ENCODE peak calls at places on chromosome 16, in ten cellular contexts. H, S, R, Y, W, B, O, E, K and A are unnamed samples. For H3K27me3, the result is how much of the 10 kb centered on the place peaks cover.

GRCh38 chr16:84680843-84681629 is 18.8 kb upstream of the USP10 start:
- DNase-seq in H (no peak), S (no peak), R (no peak), Y (no peak), W (no peak), B (no peak), O (no peak), E (no peak), K (no peak), A (no peak)

GRCh38 chr16:27254262-27254811 is 14.2 kb downstream of the NSMCE1 start:
- DNase-seq in H (no peak), S (no peak), R (no peak), Y (no peak), W (no peak), B (no peak), O (no peak), E (no peak), K (no peak), A (no peak)

GRCh38 chr16:63461248-63461841 is 1425.1 kb upstream of the CDH8 start:
- DNase-seq in H (no peak), S (peak), R (no peak), Y (no peak), W (no peak), B (no peak), O (peak), E (no peak), K (no peak), A (no peak)

GRCh38 chr16:78146807-78147206 is 47.4 kb downstream of the WWOX start:
- DNase-seq in H (no peak), S (no peak), R (no peak), Y (no peak), W (no peak), B (no peak), O (no peak), E (no peak), K (no peak), A (no peak)

GRCh38 chr16:55136356-55136755 is 187.6 kb upstream of the IRX6 start:
- DNase-seq in H (no peak), S (no peak), R (no peak), Y (no peak), W (no peak), B (no peak), O (no peak), E (no peak), K (no peak), A (no peak)

GRCh38 chr16:66416981-66417700 is 10.0 kb upstream of the BEAN1 start:
- DNase-seq in H (no peak), S (no peak), R (no peak), Y (no peak), W (no peak), B (no peak), O (no peak), E (no peak), K (no peak), A (no peak)

GRCh38 chr16:89412811-89413210 is 77.5 kb downstream of the ANKRD11 start:
- DNase-seq in H (no peak), S (peak), R (no peak), Y (peak), W (no peak), B (peak), O (peak), E (no peak), K (no peak), A (no peak)

GRCh38 chr16:22955461-22956145 is 141.6 kb downstream of the HS3ST2 start:
- DNase-seq in H (no peak), S (no peak), R (no peak), Y (no peak), W (no peak), B (no peak), O (no peak), E (no peak), K (no peak), A (no peak)

GRCh38 chr16:84735846-84736586 is 36.2 kb downstream of the USP10 start:
- DNase-seq in H (peak), S (no peak), R (no peak), Y (peak), W (peak), B (no peak), O (no peak), E (no peak), K (no peak), A (no peak)

GRCh38 chr16:77298638-77299360 is 99.6 kb downstream of the SYCE1L start:
- DNase-seq in H (no peak), S (no peak), R (no peak), Y (no peak), W (no peak), B (no peak), O (peak), E (no peak), K (no peak), A (no peak)

GRCh38 chr16:85430523-85431381 is 182.4 kb upstream of the GSE1 start:
- DNase-seq in H (no peak), S (no peak), R (peak), Y (no peak), W (no peak), B (no peak), O (peak), E (no peak), K (peak), A (peak)

GRCh38 chr16:85490971-85491771 is 122.0 kb upstream of the GSE1 start:
- DNase-seq in H (peak), S (peak), R (no peak), Y (no peak), W (peak), B (no peak), O (peak), E (no peak), K (no peak), A (no peak)

GRCh38 chr16:78973041-78973440 is 627.5 kb downstream of the MAF start:
- DNase-seq in H (no peak), S (no peak), R (no peak), Y (no peak), W (no peak), B (no peak), O (no peak), E (no peak), K (no peak), A (no peak)

GRCh38 chr16:89595330-89596060 is 17.9 kb upstream of the DPEP1 start:
- DNase-seq in H (no peak), S (no peak), R (no peak), Y (no peak), W (no peak), B (no peak), O (no peak), E (no peak), K (no peak), A (no peak)

GRCh38 chr16:1528921-1529537 is 4.4 kb upstream of the TMEM204 start:
- DNase-seq in H (no peak), S (no peak), R (no peak), Y (no peak), W (no peak), B (no peak), O (no peak), E (no peak), K (no peak), A (no peak)
- H3K27me3 ChIP-seq in H (under half), S (under half), R (under half), Y (under half), W (under half), B (under half), O (under half), E (under half), K (under half), A (under half)

GRCh38 chr16:8818499-8819270 is 21.0 kb downstream of the PMM2 start:
- DNase-seq in H (no peak), S (no peak), R (no peak), Y (no peak), W (no peak), B (no peak), O (peak), E (no peak), K (no peak), A (no peak)
- H3K27me3 ChIP-seq in H (under half), S (under half), R (under half), Y (under half), W (under half), B (under half), O (under half), E (under half), K (under half), A (under half)

DNA sequence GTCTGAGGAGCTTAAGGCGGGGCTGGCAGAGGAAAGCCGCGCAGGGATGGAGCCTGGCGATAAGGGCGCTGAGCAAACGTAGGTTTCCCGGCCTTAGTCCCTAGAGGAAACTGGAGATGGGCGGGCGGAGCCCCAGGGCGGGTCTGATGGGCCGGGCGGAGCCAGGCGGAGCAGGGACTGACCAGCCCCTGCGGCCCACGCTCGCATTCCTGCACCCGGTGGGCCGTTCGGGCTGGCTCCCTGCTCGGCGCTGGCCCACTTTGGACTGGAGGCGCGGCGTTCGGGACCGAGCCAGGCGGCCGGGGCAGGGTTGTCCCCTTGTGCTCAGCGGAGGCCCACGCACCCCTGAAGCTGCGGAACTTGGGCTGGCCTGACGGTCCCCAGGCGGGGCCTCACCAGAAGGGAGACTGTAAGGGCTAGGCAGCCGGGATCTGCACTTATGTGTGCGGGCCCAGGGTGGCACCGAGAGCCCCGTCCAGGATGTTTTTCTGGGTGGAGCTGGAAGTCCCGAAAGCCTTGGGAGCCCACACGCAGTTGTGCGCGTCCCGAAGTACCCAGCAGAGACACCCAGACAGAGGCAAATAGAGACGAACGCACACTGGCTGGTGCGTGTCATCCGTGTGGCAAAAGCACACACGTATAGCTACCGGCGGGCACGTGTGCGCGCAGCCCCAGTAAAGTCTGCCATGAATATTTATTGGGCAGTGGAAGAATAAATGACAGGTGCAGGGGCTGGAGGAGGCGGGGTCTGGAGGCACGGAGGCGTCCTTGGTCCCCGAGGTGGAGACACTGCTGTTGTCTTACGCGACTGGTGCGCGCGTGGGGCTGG is 1.4 kb downstream of the PYDC1 start:
- DNase-seq in H (peak), S (peak), R (no peak), Y (peak), W (peak), B (peak), O (peak), E (peak), K (peak), A (peak)
- H3K27me3 ChIP-seq in H (under half), S (under half), R (half or more), Y (under half), W (under half), B (half or more), O (under half), E (under half), K (half or more), A (under half)

GRCh38 chr16:72199938-72200337 is 28.0 kb upstream of the PMFBP1 start:
- DNase-seq in H (no peak), S (no peak), R (no peak), Y (no peak), W (no peak), B (no peak), O (no peak), E (no peak), K (no peak), A (no peak)

GRCh38 chr16:72202014-72202413 is 30.1 kb upstream of the PMFBP1 start:
- DNase-seq in H (no peak), S (no peak), R (no peak), Y (no peak), W (no peak), B (no peak), O (no peak), E (no peak), K (no peak), A (no peak)

GRCh38 chr16:72201387-72201786 is 29.4 kb upstream of the PMFBP1 start:
- DNase-seq in H (no peak), S (no peak), R (no peak), Y (no peak), W (no peak), B (no peak), O (no peak), E (no peak), K (no peak), A (no peak)

GRCh38 chr16:72198641-72199250 is 26.8 kb upstream of the PMFBP1 start:
- DNase-seq in H (no peak), S (peak), R (no peak), Y (no peak), W (no peak), B (no peak), O (no peak), E (no peak), K (no peak), A (no peak)

GRCh38 chr16:72203401-72203800 is 31.4 kb upstream of the PMFBP1 start:
- DNase-seq in H (no peak), S (no peak), R (no peak), Y (peak), W (no peak), B (no peak), O (no peak), E (peak), K (no peak), A (no peak)
- H3K27me3 ChIP-seq in H (under half), S (under half), R (under half), Y (under half), W (under half), B (half or more), O (under half), E (under half), K (under half), A (under half)

GRCh38 chr16:16112450-16113053 is 110.7 kb downstream of the ABCC6 start:
- DNase-seq in H (no peak), S (no peak), R (no peak), Y (no peak), W (no peak), B (no peak), O (no peak), E (no peak), K (no peak), A (no peak)
- H3K27me3 ChIP-seq in H (under half), S (under half), R (under half), Y (under half), W (under half), B (under half), O (under half), E (under half), K (under half), A (under half)

GRCh38 chr16:1158456-1159324 is 5.8 kb downstream of the CACNA1H start:
- DNase-seq in H (no peak), S (peak), R (peak), Y (peak), W (no peak), B (peak), O (no peak), E (peak), K (no peak), A (peak)
- H3K27me3 ChIP-seq in H (under half), S (under half), R (under half), Y (half or more), W (under half), B (half or more), O (under half), E (half or more), K (half or more), A (under half)

DNA sequence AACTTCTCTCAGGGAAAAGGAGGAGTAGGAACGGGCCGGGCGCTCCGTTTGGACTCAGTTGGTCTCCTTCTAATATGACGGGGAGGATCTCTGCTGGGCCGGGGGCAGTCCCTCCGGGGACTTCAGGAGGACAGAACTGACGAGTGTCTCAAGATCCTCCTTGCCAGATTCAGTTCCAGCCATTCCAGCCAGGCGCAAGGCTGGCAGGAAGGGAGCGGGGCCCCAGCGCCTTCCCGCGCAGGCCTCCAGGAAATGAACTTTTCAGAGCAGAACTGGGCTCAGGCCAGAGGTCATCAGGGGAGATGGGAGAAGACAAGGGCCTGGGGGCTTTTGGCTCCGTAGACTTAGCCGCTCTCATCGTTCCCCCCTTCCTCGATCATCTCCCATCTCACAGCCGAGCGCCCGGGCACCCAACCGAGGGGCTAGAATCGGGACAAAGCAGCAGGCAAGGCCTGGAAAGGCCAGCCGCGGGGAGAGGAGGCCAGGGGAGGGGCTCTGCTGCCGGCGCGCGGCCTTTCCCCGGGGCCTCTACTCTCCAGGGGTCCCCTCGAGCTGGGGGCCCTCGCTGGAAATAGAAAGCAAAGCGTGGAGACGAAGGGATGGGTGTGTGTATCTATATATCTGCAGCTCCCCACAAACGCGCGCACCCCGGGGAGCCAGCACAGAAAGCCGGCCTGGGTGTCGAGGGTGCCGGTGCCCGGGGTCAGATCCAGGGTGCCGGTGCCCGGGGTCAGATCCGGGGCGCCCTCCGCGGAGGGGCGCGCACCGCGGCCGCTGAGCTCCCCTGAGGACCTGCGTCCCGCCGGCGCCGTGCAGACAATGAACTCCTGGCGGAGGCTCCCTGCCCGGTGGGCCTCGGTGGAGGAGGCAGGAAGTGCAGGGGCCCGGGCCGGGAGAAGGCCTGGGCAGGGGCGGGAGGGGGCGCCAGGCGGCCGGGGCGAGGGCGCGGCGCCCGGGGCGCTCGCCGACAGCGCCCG is 1.4 kb downstream of the ZNF423 start:
- DNase-seq in H (peak), S (peak), R (peak), Y (no peak), W (no peak), B (peak), O (peak), E (no peak), K (peak), A (no peak)
- H3K27me3 ChIP-seq in H (under half), S (under half), R (under half), Y (under half), W (under half), B (under half), O (under half), E (under half), K (under half), A (under half)